ENCODE peak calls at places on chromosomes 1 and 21, in seven cellular contexts. V, F, B, I, E, R and C are unnamed samples.

GRCh38 chr21:42558846-42559245 is 45.2 kb downstream of the SLC37A1 start:
- DNase-seq in B (no peak), R (no peak), I (no peak), F (no peak), E (no peak), V (no peak), C (no peak)

GRCh38 chr1:248872752-248873408 is 14.0 kb upstream of the ZNF692 start:
- DNase-seq in I (no peak), R (peak), F (peak), E (peak), B (peak), V (peak), C (peak)

GRCh38 chr1:39178541-39179431 is 25.7 kb upstream of the MACF1 start:
- DNase-seq in B (no peak), E (peak), R (no peak), F (peak), I (no peak), V (no peak), C (no peak)

GRCh38 chr1:151508721-151509292 is 2.4 kb upstream of the CGN start:
- DNase-seq in F (peak), E (no peak), V (peak), B (no peak), R (no peak), I (no peak), C (no peak)

GRCh38 chr1:156095906-156096508 is 13.7 kb upstream of the MEX3A start:
- DNase-seq in E (no peak), F (no peak), I (no peak), R (no peak), V (peak), B (no peak), C (peak)

GRCh38 chr1:85936470-85936869 is 220.1 kb downstream of the COL24A1 start:
- DNase-seq in R (no peak), I (no peak), F (no peak), E (no peak), V (no peak), B (no peak), C (no peak)

GRCh38 chr1:50681931-50682330 is 258.7 kb upstream of the DMRTA2 start:
- DNase-seq in E (no peak), V (no peak), B (no peak), F (no peak), R (no peak), I (no peak), C (no peak)

GRCh38 chr1:38018864-38019343 is 6.4 kb downstream of the UTP11 start:
- DNase-seq in V (no peak), E (no peak), F (no peak), I (no peak), B (no peak), R (peak), C (peak)

GRCh38 chr1:2053784-2054376 is 3.7 kb downstream of the PRKCZ start:
- DNase-seq in R (no peak), E (no peak), V (no peak), I (no peak), B (no peak), F (no peak), C (no peak)

GRCh38 chr1:7127322-7128050 is 342.2 kb downstream of the CAMTA1 start:
- DNase-seq in F (no peak), V (no peak), I (no peak), B (no peak), E (no peak), R (no peak), C (no peak)

GRCh38 chr1:74652711-74653131 is 20.9 kb downstream of the ERICH3 start:
- DNase-seq in B (peak), I (no peak), R (peak), F (no peak), E (no peak), V (no peak), C (peak)

GRCh38 chr1:206498685-206499084 is 8.6 kb upstream of the RASSF5 start:
- DNase-seq in I (no peak), B (no peak), E (no peak), V (peak), F (no peak), R (no peak), C (no peak)

GRCh38 chr1:31788825-31789256 is 24.7 kb upstream of the ADGRB2 start:
- DNase-seq in V (no peak), F (peak), R (no peak), B (no peak), E (no peak), I (no peak), C (no peak)

GRCh38 chr1:207049974-207050391 is 1.0 kb downstream of the YOD1 start:
- DNase-seq in E (peak), I (no peak), V (no peak), F (peak), B (no peak), R (peak), C (peak)

GRCh38 chr1:156860113-156860638 is 489 bp upstream of the NTRK1 start:
- DNase-seq in I (no peak), V (peak), R (peak), E (peak), F (peak), B (peak), C (peak)

GRCh38 chr1:99601709-99602403 is 44.1 kb upstream of the PALMD start:
- DNase-seq in E (no peak), I (no peak), V (no peak), F (no peak), B (no peak), R (no peak), C (no peak)

GRCh38 chr1:201883786-201884185 is 4.9 kb upstream of the SHISA4 start:
- DNase-seq in V (no peak), E (peak), I (no peak), B (no peak), R (no peak), F (no peak), C (peak)

GRCh38 chr1:117147856-117148588 is 26.5 kb upstream of the TRIM45 start:
- DNase-seq in E (no peak), I (no peak), F (peak), R (no peak), V (no peak), B (no peak), C (no peak)

GRCh38 chr1:8154621-8155052 is 128.5 kb upstream of the ERRFI1 start:
- DNase-seq in E (peak), I (no peak), V (no peak), R (peak), B (peak), F (peak), C (no peak)

GRCh38 chr1:119549719-119550141 is 42.7 kb downstream of the HSD3B1 start:
- DNase-seq in R (peak), E (peak), V (peak), B (peak), I (no peak), F (peak), C (peak)

DNA sequence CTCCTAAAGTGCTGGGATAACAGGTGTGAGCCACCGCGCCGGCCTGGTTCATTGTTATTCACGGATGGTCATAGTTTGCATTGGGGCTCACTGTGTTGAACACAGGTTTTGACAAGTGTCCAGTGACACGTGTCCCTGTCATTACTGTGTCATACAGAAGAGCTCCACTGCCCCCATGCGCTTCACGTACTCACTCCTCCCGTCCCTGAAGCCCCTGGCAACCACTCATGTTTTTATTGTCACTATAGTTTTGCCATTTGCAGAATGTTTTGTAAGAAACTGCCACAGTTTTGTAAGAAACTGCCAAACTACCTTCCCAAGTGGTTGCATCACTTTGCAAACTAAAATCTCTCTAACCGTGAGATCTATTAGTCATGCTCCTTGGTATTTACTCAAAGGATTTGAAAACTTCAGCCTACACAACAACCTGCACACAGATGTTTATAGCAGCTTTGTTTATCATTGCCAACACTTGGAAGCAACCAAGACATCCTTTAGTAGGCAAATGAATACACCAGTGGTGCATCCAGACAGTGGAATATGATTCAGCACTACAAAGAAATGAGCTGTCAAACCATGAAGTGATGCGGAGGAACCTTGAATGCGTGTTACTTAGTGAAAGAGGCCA is 163.2 kb upstream of the COL6A1 start:
- DNase-seq in F (peak), R (no peak), E (no peak), B (no peak), I (no peak), V (no peak), C (peak)
- TF ChIP-seq CTCF in F (no peak), R (no peak), E (no peak), B (no peak), I (no peak), V (no peak), C (no peak)

GRCh38 chr1:92484472-92485373 is 2.0 kb downstream of the GFI1 start:
- DNase-seq in V (peak), F (peak), E (peak), B (peak), R (peak), I (no peak), C (peak)
- TF ChIP-seq CTCF in V (peak), F (no peak), E (no peak), B (no peak), R (no peak), I (no peak), C (peak)

GRCh38 chr1:3066250-3066711 is 2.7 kb upstream of the PRDM16 start:
- DNase-seq in F (peak), B (peak), V (peak), E (peak), I (peak), R (no peak), C (no peak)
- TF ChIP-seq CTCF in F (no peak), B (peak), V (peak), E (peak), I (peak), R (no peak), C (no peak)

GRCh38 chr1:87787551-87787950 is 458.9 kb downstream of the LMO4 start:
- DNase-seq in R (no peak), E (no peak), V (peak), F (peak), I (no peak), B (no peak), C (no peak)
- TF ChIP-seq CTCF in R (no peak), E (no peak), V (peak), F (no peak), I (no peak), B (no peak), C (no peak)

DNA sequence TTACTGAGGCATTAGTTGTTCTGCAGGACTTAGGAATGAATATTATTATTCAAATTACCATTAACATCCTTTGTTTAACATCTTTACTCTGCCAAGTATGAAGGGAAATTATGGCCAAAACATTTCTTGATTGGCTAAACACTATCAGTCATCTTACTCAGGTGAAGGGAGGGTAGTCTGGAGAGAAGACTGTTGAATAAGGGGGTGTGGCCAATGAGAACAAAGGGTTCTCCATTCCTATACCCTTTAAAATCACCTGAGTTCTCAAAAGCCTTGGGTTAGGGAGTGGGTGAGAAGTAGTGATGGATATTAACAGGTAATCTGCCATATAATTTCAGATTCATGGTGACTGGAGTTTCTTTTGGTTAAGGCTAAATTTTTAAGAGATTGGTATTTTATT is 19.3 kb downstream of the CRYZL1 start:
- DNase-seq in I (no peak), F (no peak), R (no peak), B (no peak), E (no peak), V (no peak), C (no peak)
- TF ChIP-seq CTCF in I (no peak), F (no peak), R (no peak), B (no peak), E (no peak), V (no peak), C (no peak)

GRCh38 chr1:246246430-246246829 is 260.6 kb downstream of the SMYD3 start:
- DNase-seq in R (no peak), I (no peak), F (no peak), E (no peak), V (no peak), B (no peak), C (no peak)
- TF ChIP-seq CTCF in R (no peak), I (no peak), F (no peak), E (no peak), V (no peak), B (no peak), C (no peak)

GRCh38 chr1:9842781-9843575 is 19.2 kb upstream of the CLSTN1 start:
- DNase-seq in F (no peak), E (peak), V (peak), B (no peak), R (no peak), I (no peak), C (no peak)
- TF ChIP-seq CTCF in F (no peak), E (no peak), V (no peak), B (no peak), R (no peak), I (no peak), C (no peak)

DNA sequence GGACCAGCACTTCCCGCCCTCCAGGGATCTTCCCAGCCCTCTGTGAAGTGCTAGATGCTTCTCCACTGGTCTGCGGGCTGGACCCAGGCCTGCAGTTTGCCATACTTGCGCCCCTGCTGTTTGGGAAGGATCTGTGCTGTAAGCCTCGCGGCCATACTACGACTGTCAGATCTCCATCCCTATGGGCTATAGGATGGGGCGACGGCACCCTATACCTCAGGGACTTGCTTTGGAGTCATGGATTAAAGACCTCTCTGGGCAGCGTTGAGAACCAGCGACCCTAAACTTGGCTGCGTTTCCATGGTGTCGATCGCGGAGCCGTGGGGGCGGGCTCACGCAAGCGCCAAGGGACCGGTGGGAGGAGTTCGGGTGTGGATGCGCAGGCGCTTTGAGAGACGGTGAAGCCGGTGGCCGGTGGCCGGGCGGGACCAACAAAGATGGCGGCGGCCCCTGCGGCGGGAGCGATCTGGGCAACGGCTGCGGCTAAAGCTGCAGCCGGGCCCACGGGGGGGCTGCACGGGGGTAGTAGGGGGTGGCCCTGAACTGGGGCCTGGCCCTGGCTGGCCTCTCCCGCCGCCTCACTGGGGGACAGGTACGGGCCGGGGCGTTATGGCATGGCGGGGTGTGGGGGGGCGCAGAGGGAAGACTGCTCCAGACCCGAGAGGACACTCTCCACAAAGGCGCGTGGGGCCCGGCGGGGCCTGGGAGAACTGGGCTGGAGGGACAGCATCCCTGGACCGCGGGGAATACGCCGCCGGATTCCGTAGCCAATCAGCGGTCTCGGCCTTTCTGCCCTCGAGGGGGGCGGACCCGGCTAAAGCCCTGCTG is at the start of gene USP21:
- DNase-seq in B (peak), R (peak), F (peak), V (peak), E (peak), I (peak), C (peak)
- TF ChIP-seq CTCF in B (no peak), R (no peak), F (no peak), V (peak), E (no peak), I (no peak), C (no peak)

GRCh38 chr1:168287237-168287664 is 6.6 kb downstream of the TBX19 start:
- DNase-seq in R (no peak), I (no peak), E (no peak), B (no peak), V (no peak), F (peak), C (peak)

GRCh38 chr1:168285971-168286628 is 5.4 kb downstream of the TBX19 start:
- DNase-seq in F (no peak), V (no peak), E (no peak), I (no peak), R (no peak), B (no peak), C (no peak)

GRCh38 chr1:168291222-168291824 is 10.6 kb downstream of the TBX19 start:
- DNase-seq in R (no peak), F (no peak), I (no peak), V (no peak), B (no peak), E (no peak), C (peak)

GRCh38 chr1:168285419-168285790 is 4.7 kb downstream of the TBX19 start:
- DNase-seq in F (no peak), B (no peak), E (peak), I (no peak), R (no peak), V (no peak), C (no peak)

DNA sequence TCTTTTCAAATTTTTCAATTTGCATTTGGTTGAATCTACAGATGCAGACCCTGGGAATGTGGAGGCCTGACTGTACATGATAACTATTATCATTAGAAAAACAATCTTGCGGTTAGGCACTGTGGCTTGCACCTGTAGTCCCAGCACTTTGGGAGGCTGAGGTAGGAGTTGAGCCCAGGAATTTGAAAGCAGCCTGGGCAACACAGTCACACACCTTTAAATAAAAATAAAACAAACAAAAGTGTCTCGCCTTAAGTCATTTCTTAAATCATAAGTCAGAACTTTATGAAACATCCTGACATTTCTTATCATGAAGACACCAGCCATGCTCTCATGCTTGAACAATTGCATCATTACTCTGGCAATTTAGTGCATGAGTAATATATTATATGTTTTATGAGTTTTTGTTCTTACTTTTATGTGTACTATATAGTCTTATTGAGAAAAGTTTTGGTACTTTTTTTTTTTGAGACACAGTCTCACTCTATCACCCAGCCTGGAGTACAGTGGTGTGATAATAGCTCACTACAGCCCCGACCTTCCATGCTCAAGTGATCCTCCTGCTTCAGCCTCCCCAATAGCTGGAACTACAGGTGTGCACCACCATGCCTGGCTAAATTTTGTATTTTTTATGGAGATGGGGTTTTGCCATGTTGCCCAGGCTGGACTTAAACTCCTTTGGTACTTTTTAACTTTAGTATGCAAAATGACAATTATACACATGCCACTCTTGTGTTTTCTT is 7.8 kb downstream of the TBX19 start:
- DNase-seq in E (no peak), I (no peak), V (no peak), B (no peak), F (no peak), R (no peak), C (no peak)
- TF ChIP-seq CTCF in E (no peak), I (no peak), V (no peak), B (no peak), F (no peak), R (no peak), C (no peak)